ENCODE peak calls at places on chromosomes 6 and 20, in six cellular contexts. E is ovary, D is A673, V is GM12865, N is breast epithelium, Q is pancreas. O is an unnamed sample.
A peak's percentile ranks its signal among the peaks of the same experiment; 100 is the strongest.

GRCh38 chr6:127900935-127901334 is at the start of gene THEMIS:
- DNase-seq in E (no peak), D (no peak), V (no peak), N (no peak), Q (no peak), O (no peak)

GRCh38 chr6:159726196-159726917 is 949 bp upstream of the WTAP start:
- DNase-seq in E (no peak), D (no peak), V (no peak), N (no peak), Q (no peak), O (no peak)

GRCh38 chr6:42251911-42252637 is 34.4 kb upstream of the MRPS10 start:
- DNase-seq in E (peak; percentile 69), D (no peak), V (no peak), N (no peak), Q (peak; percentile 78), O (no peak)

GRCh38 chr20:62390306-62391164 is 3.6 kb downstream of the RPS21 start:
- DNase-seq in E (no peak), D (no peak), V (no peak), N (no peak), Q (no peak), O (no peak)

GRCh38 chr6:160431231-160431630 is 83.1 kb downstream of the SLC22A3 start:
- DNase-seq in E (peak; percentile 90), D (no peak), V (no peak), N (no peak), Q (no peak), O (no peak)

GRCh38 chr20:17568972-17569471 is 853 bp upstream of the DSTN start:
- DNase-seq in E (peak; percentile 90), D (peak; percentile 73), V (no peak), N (peak; percentile 96), Q (peak; percentile 87), O (no peak)

GRCh38 chr20:64109831-64110391 is 2.5 kb upstream of the NPBWR2 start:
- DNase-seq in E (peak; percentile 12), D (no peak), V (no peak), N (no peak), Q (peak; percentile 15), O (no peak)

GRCh38 chr6:157823001-157823522 is at the start of gene SNX9:
- DNase-seq in E (peak; percentile 78), D (peak; percentile 83), V (peak; percentile 59), N (peak; percentile 49), Q (peak; percentile 82), O (peak; percentile 70)

GRCh38 chr20:11373391-11373790 is 544.3 kb upstream of the BTBD3 start:
- DNase-seq in E (peak; percentile 36), D (no peak), V (peak; percentile 74), N (no peak), Q (peak; percentile 16), O (no peak)

GRCh38 chr6:111122458-111123286 is 35.4 kb downstream of the SLC16A10 start:
- DNase-seq in E (no peak), D (no peak), V (peak; percentile 2), N (no peak), Q (no peak), O (no peak)

GRCh38 chr20:8790442-8791074 is 278.3 kb upstream of the PLCB4 start:
- DNase-seq in E (peak; percentile 40), D (peak; percentile 62), V (peak; percentile 50), N (no peak), Q (no peak), O (no peak)

GRCh38 chr20:4041748-4042411 is 26.5 kb upstream of the RNF24 start:
- DNase-seq in E (peak; percentile 78), D (no peak), V (no peak), N (peak; percentile 89), Q (peak; percentile 98), O (no peak)

GRCh38 chr20:36951977-36952738 is 650 bp upstream of the SAMHD1 start:
- DNase-seq in E (no peak), D (no peak), V (no peak), N (no peak), Q (no peak), O (no peak)

GRCh38 chr20:21235713-21236445 is 67.3 kb upstream of the XRN2 start:
- DNase-seq in E (peak; percentile 52), D (peak; percentile 80), V (peak; percentile 74), N (peak; percentile 55), Q (peak; percentile 60), O (no peak)

GRCh38 chr6:71977860-71978259 is 91.5 kb downstream of the RIMS1 start:
- DNase-seq in E (no peak), D (peak; percentile 31), V (peak; percentile 49), N (no peak), Q (no peak), O (no peak)

GRCh38 chr6:40877362-40877761 is 161.7 kb downstream of the UNC5CL start:
- DNase-seq in E (no peak), D (no peak), V (no peak), N (no peak), Q (no peak), O (no peak)

GRCh38 chr6:12637960-12638641 is 78.5 kb upstream of the PHACTR1 start:
- DNase-seq in E (no peak), D (peak; percentile 87), V (peak; percentile 65), N (no peak), Q (peak; percentile 34), O (no peak)

GRCh38 chr6:30942338-30943060 is 1.7 kb downstream of the MUCL3 start:
- DNase-seq in E (peak; percentile 65), D (peak; percentile 96), V (no peak), N (peak; percentile 72), Q (peak; percentile 82), O (no peak)

GRCh38 chr20:62907377-62908317 is 18.7 kb downstream of the DIDO1 start:
- DNase-seq in E (no peak), D (no peak), V (no peak), N (no peak), Q (no peak), O (no peak)

DNA sequence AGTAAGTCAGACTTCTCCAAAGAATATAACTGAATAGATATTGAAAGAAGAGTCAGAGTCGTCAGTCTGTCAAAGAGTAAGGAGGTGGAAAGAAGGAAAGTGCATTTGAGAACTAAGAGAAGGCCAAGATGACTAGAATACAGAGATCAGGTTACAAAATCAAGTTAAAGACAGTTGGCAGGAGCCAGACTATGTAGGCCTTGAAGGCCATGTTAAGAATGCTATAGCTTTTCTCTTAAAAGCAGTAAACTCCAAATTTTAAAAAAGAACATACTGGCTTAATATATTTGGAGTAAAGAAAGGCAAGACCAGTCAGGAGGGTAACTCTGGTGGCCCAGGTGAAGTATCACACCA is 68.8 kb downstream of the IBTK start:
- DNase-seq in E (no peak), D (peak; percentile 19), V (no peak), N (no peak), Q (no peak), O (no peak)
- TF ChIP-seq CTCF in E (no peak), D (no peak), V (no peak), N (no peak), Q (no peak), O (no peak)

DNA sequence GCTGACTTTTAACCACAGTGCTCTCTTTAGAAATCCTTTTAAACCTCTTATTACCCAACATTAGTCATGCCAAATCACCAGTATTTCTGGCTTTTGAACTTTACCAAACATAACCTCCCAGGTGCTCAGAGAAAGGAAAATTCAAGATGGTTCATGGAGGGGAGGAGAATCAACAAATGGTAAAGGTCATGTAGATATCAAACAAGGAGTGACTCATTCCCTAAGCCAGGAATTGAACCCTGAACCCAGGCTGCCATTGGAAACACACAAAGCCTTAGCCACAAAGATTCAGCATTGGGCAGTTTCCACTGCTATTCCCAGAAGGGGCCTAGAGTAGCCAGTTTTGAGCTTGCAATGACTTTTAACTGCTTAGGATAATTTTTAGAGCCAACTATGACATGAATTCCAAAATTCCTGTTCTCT is 21.6 kb upstream of the ENTPD6 start:
- DNase-seq in E (no peak), D (no peak), V (no peak), N (no peak), Q (no peak), O (no peak)
- TF ChIP-seq CTCF in E (no peak), D (no peak), V (no peak), N (no peak), Q (no peak), O (no peak)

DNA sequence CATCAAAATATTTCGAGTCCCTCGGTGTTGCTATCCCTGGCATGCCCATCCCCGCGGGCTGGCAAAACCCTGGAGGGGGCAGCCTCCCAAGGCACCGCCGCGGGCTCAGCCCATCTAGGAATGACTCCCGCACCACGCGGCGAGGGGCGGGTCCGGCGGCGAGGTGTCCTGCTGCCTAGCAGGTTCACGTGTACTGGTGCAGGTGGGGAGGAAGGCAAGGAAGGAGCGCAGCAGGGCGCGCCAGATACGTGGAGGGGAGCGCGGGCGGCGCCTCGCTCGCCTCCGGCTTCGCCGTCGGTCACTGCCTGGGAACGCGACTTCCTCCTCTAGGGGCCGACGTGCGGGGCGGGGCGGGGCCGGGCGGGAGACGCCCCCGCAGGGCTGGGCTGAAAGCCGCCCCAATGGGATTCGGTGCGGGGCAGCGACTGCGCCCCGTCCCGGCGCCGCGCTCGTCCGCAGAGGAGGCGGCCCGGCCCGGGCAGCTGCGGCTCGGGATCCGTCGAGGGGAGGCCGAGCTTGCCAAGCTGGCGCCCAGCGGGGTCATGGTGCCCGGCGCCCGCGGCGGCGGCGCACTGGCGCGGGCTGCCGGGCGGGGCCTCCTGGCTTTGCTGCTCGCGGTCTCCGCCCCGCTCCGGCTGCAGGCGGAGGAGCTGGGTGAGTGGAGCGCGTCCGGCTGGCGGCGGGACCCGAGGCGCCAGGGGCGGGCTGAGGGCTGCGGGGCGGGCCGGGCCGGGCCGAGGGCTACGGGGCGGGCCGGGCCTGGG is at the start of gene DCBLD1:
- DNase-seq in E (peak; percentile 55), D (peak; percentile 65), V (peak; percentile 91), N (peak; percentile 25), Q (peak; percentile 84), O (peak; percentile 50)
- TF ChIP-seq CTCF in E (no peak), D (no peak), V (no peak), N (no peak), Q (no peak), O (no peak)

GRCh38 chr6:47029865-47030561 is 12.1 kb downstream of the ADGRF1 start:
- DNase-seq in E (no peak), D (no peak), V (no peak), N (no peak), Q (no peak), O (no peak)
- TF ChIP-seq CTCF in E (no peak), D (no peak), V (no peak), N (no peak), Q (no peak), O (no peak)

DNA sequence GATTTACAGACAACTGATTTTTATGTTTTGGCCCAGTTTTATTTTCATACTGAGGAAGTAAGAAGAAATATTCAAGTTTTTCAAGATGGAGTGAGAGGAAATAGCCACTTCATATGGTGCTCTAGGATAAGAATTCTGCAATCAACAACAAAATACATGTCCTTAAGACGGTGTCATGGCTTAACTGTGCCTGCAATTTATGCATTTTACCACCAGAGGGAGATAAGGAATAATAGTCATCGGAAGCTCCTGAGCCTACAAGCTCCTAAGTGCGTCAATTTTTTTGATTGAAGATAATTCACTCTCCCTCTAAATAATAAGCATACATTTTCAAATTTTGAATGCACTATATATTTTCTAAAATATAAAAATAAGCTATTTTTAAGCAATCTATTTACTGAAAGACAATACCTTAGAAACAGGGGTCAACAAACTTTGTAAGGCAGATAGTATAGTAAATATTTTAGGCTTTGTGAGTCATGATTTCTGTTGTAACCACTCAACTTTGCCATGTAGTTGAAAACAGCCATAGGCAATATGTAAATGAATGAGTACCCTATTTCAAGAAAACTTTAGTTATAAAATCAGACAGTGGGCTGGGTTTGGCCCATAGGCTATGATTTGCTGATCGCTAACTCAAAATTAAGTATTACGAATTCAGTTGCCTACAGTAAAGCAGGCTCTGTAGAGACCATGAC is 230.9 kb upstream of the DTNBP1 start:
- DNase-seq in E (no peak), D (peak; percentile 48), V (peak; percentile 86), N (no peak), Q (no peak), O (no peak)
- TF ChIP-seq CTCF in E (no peak), D (peak; percentile 58), V (peak; percentile 50), N (no peak), Q (no peak), O (no peak)

GRCh38 chr6:141675957-141676356 is 456.8 kb upstream of the GJE1 start:
- DNase-seq in E (no peak), D (peak; percentile 80), V (no peak), N (no peak), Q (no peak), O (no peak)
- TF ChIP-seq CTCF in E (no peak), D (peak; percentile 68), V (no peak), N (no peak), Q (no peak), O (no peak)